ENCODE peak calls at places on chromosomes 7 and 10, in ten cellular contexts. Z, Q, I, U, L, N, R, M, O and S are unnamed samples.

GRCh38 chr7:121288894-121289293 is 39.9 kb upstream of the WNT16 start:
- DNase-seq in N (no peak), O (no peak), U (peak), I (no peak), Q (no peak), L (peak), R (peak), M (no peak), Z (no peak), S (peak)

GRCh38 chr10:72802291-72803118 is 91.0 kb upstream of the OIT3 start:
- DNase-seq in M (no peak), Z (no peak), I (no peak), Q (no peak), N (no peak), R (peak), O (no peak), L (peak), U (peak), S (peak)

GRCh38 chr10:45422207-45422606 is 48.2 kb downstream of the ALOX5 start:
- DNase-seq in O (no peak), I (no peak), N (no peak), M (no peak), L (no peak), Z (no peak), R (no peak), Q (no peak), U (no peak), S (no peak)

GRCh38 chr10:24790599-24790998 is 66.9 kb upstream of the ARHGAP21 start:
- DNase-seq in L (peak), U (no peak), M (no peak), Z (no peak), I (no peak), O (peak), N (no peak), Q (peak), R (no peak), S (no peak)

GRCh38 chr10:128268015-128268722 is 141.9 kb upstream of the MKI67 start:
- DNase-seq in M (no peak), O (peak), I (peak), Q (no peak), L (peak), Z (no peak), U (no peak), R (no peak), N (no peak), S (peak)

GRCh38 chr10:114367676-114368391 is 36.5 kb downstream of the AFAP1L2 start:
- DNase-seq in I (no peak), Z (peak), M (no peak), Q (no peak), U (no peak), N (no peak), L (peak), O (no peak), R (no peak), S (no peak)

GRCh38 chr10:71719464-71720303 is at the start of gene C10orf105:
- DNase-seq in Z (no peak), R (no peak), O (no peak), U (no peak), I (no peak), N (no peak), L (no peak), M (no peak), Q (peak), S (no peak)

GRCh38 chr10:27736396-27736795 is 9.2 kb downstream of the MKX start:
- DNase-seq in L (no peak), U (peak), N (no peak), Z (no peak), I (no peak), M (no peak), O (no peak), R (no peak), Q (no peak), S (no peak)

GRCh38 chr7:83119496-83119895 is 43.2 kb downstream of the PCLO start:
- DNase-seq in L (peak), O (no peak), U (no peak), M (no peak), Q (no peak), I (no peak), N (no peak), R (no peak), Z (no peak), S (no peak)

GRCh38 chr10:92544296-92544695 is 29.6 kb downstream of the IDE start:
- DNase-seq in Q (no peak), L (peak), U (peak), R (peak), I (no peak), N (no peak), O (no peak), Z (no peak), M (no peak), S (peak)

GRCh38 chr10:86813101-86813500 is 56.7 kb downstream of the BMPR1A start:
- DNase-seq in N (no peak), Q (no peak), I (no peak), R (no peak), L (peak), U (no peak), M (no peak), O (no peak), Z (no peak), S (no peak)

GRCh38 chr10:50885097-50885859 is at the start of gene A1CF:
- DNase-seq in Q (no peak), O (no peak), N (no peak), R (no peak), M (no peak), L (no peak), I (no peak), Z (no peak), U (no peak), S (no peak)

GRCh38 chr10:124740374-124741280 is 3.6 kb downstream of the FAM53B start:
- DNase-seq in R (peak), N (peak), Q (peak), U (peak), L (peak), I (peak), Z (peak), O (peak), M (peak), S (peak)

GRCh38 chr10:108327706-108328105 is 1163.2 kb upstream of the SORCS1 start:
- DNase-seq in N (no peak), L (peak), O (no peak), I (no peak), M (no peak), Q (no peak), Z (no peak), R (peak), U (peak), S (peak)

GRCh38 chr7:119900996-119901395 is 372.0 kb upstream of the KCND2 start:
- DNase-seq in N (no peak), I (no peak), Z (no peak), M (no peak), Q (peak), L (peak), O (no peak), R (no peak), U (no peak), S (peak)

GRCh38 chr10:24207781-24208611 is 942 bp upstream of the KIAA1217 start:
- DNase-seq in I (no peak), Z (no peak), N (no peak), Q (no peak), U (no peak), L (peak), M (peak), O (peak), R (no peak), S (no peak)

GRCh38 chr10:34507217-34507616 is 307.9 kb downstream of the PARD3 start:
- DNase-seq in Z (no peak), N (no peak), M (no peak), I (no peak), U (no peak), O (peak), Q (no peak), R (no peak), L (no peak), S (no peak)

GRCh38 chr10:2120781-2121180 is 383.5 kb upstream of the ADARB2 start:
- DNase-seq in I (no peak), N (no peak), L (no peak), R (no peak), O (no peak), M (no peak), Z (no peak), Q (no peak), U (no peak), S (no peak)

DNA sequence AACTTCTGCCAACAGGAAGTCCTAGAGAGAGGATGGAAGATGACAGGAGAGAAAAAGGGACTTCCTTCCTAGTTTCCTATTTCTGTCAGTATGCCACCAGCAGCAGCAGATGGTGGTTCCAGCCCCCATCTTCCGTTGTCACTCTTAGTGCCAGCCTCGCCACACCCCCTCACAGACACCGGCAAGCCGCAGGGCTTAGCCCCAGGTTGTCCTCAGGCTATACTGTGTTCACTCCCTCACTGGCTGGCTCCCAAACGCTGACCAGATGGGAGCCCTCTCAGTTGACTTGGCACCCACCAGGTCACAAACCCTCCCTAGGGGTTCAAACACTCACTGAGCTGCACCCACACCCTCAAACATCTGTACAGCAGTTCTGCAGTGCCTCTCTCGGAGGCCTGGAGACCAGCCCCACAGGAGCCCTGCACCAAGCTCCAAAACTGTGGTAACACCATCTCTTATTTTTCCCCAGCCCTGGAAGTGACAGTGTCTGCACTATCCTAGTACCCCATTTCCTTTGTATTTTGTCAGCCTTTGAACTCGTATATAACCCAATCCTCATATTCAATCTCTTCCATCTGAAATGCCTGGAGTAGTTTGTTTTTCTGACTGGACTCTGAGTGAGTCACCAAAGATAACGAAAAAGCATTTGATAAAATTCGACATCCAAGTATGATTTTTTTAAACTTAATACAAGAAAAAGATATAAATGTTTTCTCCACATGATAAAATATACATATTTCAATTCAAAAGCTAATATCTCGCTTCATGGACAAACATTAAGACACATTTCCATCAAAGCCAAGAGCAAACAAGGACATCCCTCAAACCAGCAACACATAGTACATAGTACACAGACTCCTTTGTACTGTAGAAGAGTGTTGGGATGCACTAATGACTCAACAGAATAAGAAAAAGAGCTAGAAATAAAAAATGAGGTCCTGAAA is 34.5 kb downstream of the SMURF1 start:
- DNase-seq in L (peak), N (peak), M (peak), Q (no peak), Z (no peak), O (no peak), R (no peak), U (peak), I (peak), S (no peak)
- H3K27ac ChIP-seq in L (peak), N (peak), M (peak), Q (peak), Z (no peak), O (no peak), R (no peak), U (peak), I (no peak), S (peak)

GRCh38 chr7:8005279-8005678 is 36.7 kb downstream of the GLCCI1 start:
- DNase-seq in O (no peak), N (no peak), M (no peak), L (no peak), Z (no peak), U (no peak), I (no peak), Q (no peak), R (no peak), S (no peak)
- H3K27ac ChIP-seq in O (no peak), N (no peak), M (no peak), L (no peak), Z (no peak), U (no peak), I (no peak), Q (no peak), R (no peak), S (no peak)

GRCh38 chr7:43876266-43876665 is 6.9 kb upstream of the MRPS24 start:
- DNase-seq in L (no peak), O (no peak), N (no peak), Z (no peak), U (no peak), M (no peak), R (no peak), I (no peak), Q (no peak), S (no peak)
- H3K27ac ChIP-seq in L (no peak), O (no peak), N (no peak), Z (no peak), U (no peak), M (no peak), R (no peak), I (no peak), Q (no peak), S (no peak)

GRCh38 chr7:112193915-112194502 is 12.2 kb downstream of the DOCK4 start:
- DNase-seq in N (no peak), Z (no peak), Q (no peak), I (no peak), M (no peak), R (no peak), L (no peak), U (no peak), O (no peak), S (no peak)

GRCh38 chr7:112188257-112188656 is 17.9 kb downstream of the DOCK4 start:
- DNase-seq in R (no peak), O (no peak), N (no peak), Z (no peak), M (no peak), Q (no peak), U (no peak), I (no peak), L (no peak), S (no peak)

GRCh38 chr7:112195717-112196116 is 10.5 kb downstream of the DOCK4 start:
- DNase-seq in O (no peak), M (no peak), U (no peak), N (no peak), L (no peak), Z (no peak), Q (no peak), R (no peak), I (no peak), S (no peak)

GRCh38 chr7:112190120-112190519 is 16.1 kb downstream of the DOCK4 start:
- DNase-seq in R (no peak), M (no peak), N (no peak), O (no peak), Q (no peak), L (no peak), U (no peak), I (no peak), Z (no peak), S (no peak)

GRCh38 chr7:112192236-112193154 is 13.7 kb downstream of the DOCK4 start:
- DNase-seq in N (no peak), I (no peak), M (no peak), U (peak), R (peak), L (peak), Z (no peak), O (no peak), Q (no peak), S (peak)
- H3K27ac ChIP-seq in N (no peak), I (peak), M (peak), U (no peak), R (peak), L (no peak), Z (no peak), O (no peak), Q (no peak), S (peak)